ENCODE peak calls at places on chromosomes 12 and 14, in four cellular contexts. B is GM12878, L is astrocyte, M is HCT116. D is an unnamed sample. For H3K79me2, the result is how much of the 10 kb centered on the place peaks cover.

GRCh38 chr14:50741571-50741970 is 73.5 kb upstream of the SAV1 start:
- DNase-seq in B (no peak), L (peak), M (peak), D (peak)

GRCh38 chr12:117148642-117149041 is 41.6 kb downstream of the FBXO21 start:
- DNase-seq in L (peak), B (no peak), M (no peak), D (no peak)

GRCh38 chr12:80226576-80226975 is 127.2 kb downstream of the OTOGL start:
- DNase-seq in M (no peak), L (peak), B (no peak), D (no peak)

GRCh38 chr14:51094282-51094821 is 553 bp downstream of the TRIM9 start:
- DNase-seq in L (no peak), B (no peak), M (no peak), D (no peak)

GRCh38 chr12:88393017-88393767 is 187.1 kb downstream of the KITLG start:
- DNase-seq in M (peak), B (no peak), L (peak), D (no peak)

GRCh38 chr14:38404616-38405015 is 148.7 kb upstream of the CLEC14A start:
- DNase-seq in B (no peak), L (peak), M (no peak), D (no peak)

GRCh38 chr14:68976160-68977067 is 2.7 kb downstream of the ACTN1 start:
- DNase-seq in L (no peak), M (no peak), B (no peak), D (no peak)

GRCh38 chr12:122227341-122227740 is 1.5 kb upstream of the DIABLO start:
- DNase-seq in L (no peak), M (no peak), B (no peak), D (no peak)

GRCh38 chr12:6647083-6647604 is at the start of gene ACRBP:
- DNase-seq in B (no peak), L (peak), M (no peak), D (no peak)

GRCh38 chr12:52828156-52829090 is 5.7 kb downstream of the KRT79 start:
- DNase-seq in L (no peak), M (no peak), B (no peak), D (no peak)

GRCh38 chr14:56952766-56953473 is 142.6 kb upstream of the OTX2 start:
- DNase-seq in L (no peak), B (no peak), M (no peak), D (no peak)

GRCh38 chr12:96472384-96472783 is 17.0 kb upstream of the CFAP54 start:
- DNase-seq in M (no peak), L (no peak), B (no peak), D (no peak)

GRCh38 chr14:52220924-52221802 is 46.3 kb upstream of the PTGDR start:
- DNase-seq in L (no peak), B (no peak), M (no peak), D (no peak)

GRCh38 chr12:56951582-56952339 is 5.6 kb downstream of the RDH16 start:
- DNase-seq in L (no peak), B (no peak), M (no peak), D (no peak)

GRCh38 chr14:102545461-102546265 is 36.1 kb upstream of the ANKRD9 start:
- DNase-seq in L (no peak), M (no peak), B (no peak), D (peak)

GRCh38 chr14:73795974-73796373 is 55.7 kb upstream of the PTGR2 start:
- DNase-seq in B (no peak), L (peak), M (peak), D (peak)

GRCh38 chr12:47133981-47134380 is 54.2 kb upstream of the AMIGO2 start:
- DNase-seq in M (no peak), L (no peak), B (no peak), D (no peak)

GRCh38 chr12:49811961-49812401 is 16.2 kb downstream of the NCKAP5L start:
- DNase-seq in L (no peak), M (no peak), B (peak), D (no peak)

GRCh38 chr14:71163842-71164500 is 256.7 kb downstream of the PCNX1 start:
- DNase-seq in M (no peak), B (no peak), L (no peak), D (no peak)

GRCh38 chr12:107079172-107080011 is 14.0 kb downstream of the CRY1 start:
- DNase-seq in M (no peak), L (peak), B (no peak), D (no peak)

GRCh38 chr12:46219892-46220655 is 48.8 kb downstream of the SLC38A1 start:
- DNase-seq in L (peak), M (peak), B (no peak), D (peak)

GRCh38 chr12:125079943-125080645 is 14.9 kb downstream of the AACS start:
- DNase-seq in L (no peak), M (no peak), B (no peak), D (peak)

GRCh38 chr12:8076357-8076756 is 5.7 kb upstream of the NECAP1 start:
- DNase-seq in L (no peak), M (no peak), B (no peak), D (no peak)

GRCh38 chr12:47988073-47989022 is 15.9 kb downstream of the COL2A1 start:
- DNase-seq in L (peak), M (no peak), B (no peak), D (no peak)

GRCh38 chr14:59321184-59321952 is 132.9 kb downstream of the DAAM1 start:
- DNase-seq in M (no peak), B (no peak), L (peak), D (peak)

GRCh38 chr12:125773033-125773432 is 707.8 kb downstream of the AACS start:
- DNase-seq in L (no peak), M (peak), B (no peak), D (no peak)

GRCh38 chr12:57211791-57212700 is 4.5 kb upstream of the NXPH4 start:
- DNase-seq in M (no peak), B (no peak), L (no peak), D (no peak)

GRCh38 chr12:65526311-65526710 is 247.8 kb downstream of the MSRB3 start:
- DNase-seq in B (no peak), L (peak), M (no peak), D (no peak)

GRCh38 chr12:47721431-47721973 is 3.8 kb downstream of the ENDOU start:
- DNase-seq in M (no peak), B (no peak), L (no peak), D (no peak)

GRCh38 chr14:71169861-71170260 is 262.6 kb downstream of the PCNX1 start:
- DNase-seq in L (no peak), B (no peak), M (no peak), D (no peak)

DNA sequence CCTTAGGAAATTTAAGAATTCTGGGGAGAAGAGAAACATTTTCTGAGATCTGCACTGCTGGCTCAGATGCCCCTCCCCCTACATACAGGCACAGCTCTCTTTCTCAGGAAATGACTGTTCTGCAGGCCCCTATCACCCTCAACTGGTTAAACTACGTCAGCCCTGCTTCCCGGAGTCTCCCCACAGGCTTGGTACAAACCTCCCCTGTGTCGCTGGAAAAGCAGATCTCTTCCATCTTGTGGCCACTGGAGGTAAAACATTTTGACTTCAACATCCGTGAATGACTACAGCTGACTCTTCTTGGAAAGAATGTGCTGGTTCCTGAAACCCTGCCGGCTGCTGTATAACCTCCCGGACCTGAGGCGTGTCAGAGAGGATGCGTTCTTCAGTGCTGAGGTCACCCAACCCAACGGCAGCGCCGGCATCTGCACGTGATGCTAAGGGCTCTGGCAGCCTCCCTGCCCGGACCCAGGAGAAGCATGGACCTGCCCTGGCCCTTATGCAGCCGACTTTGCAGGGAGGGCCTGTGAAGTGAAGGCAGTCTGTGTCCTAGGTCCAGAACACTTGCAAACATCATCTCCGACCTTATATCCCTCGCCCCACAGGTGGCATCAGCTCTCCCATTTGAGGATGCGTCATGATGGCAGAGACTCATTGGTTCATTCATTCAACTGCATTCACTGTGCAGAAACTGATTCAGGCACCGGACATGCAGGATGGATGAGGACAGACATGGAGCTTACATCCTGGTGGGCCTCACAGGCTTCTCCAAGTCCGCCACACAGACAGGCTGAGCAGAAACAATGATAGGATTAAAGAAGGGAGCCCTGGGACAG is 129.2 kb downstream of the GCH1 start:
- DNase-seq in L (peak), M (peak), B (peak), D (peak)
- TF ChIP-seq CTCF in L (peak), M (peak), B (peak), D (peak)

DNA sequence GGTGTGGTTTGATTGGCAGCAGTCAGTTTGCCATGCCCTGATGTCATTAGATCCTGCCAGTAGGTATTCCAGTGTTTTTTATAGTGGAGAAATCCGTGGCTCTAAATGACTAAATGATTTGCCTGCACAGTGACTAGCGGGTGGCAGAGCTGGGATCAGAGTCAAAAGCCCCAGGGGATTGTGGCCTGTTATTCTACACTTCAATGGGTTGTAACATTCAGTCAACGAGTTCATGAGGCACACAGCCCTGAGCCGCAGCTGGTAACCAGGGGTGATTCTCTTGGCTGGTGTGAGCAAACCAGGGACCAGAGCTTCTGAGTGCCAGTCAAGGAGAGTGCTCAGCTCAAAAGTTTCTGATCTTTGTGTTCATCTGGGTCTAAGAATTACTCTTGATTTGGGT is 1.8 kb downstream of the MYH6 start:
- DNase-seq in L (no peak), M (no peak), B (no peak), D (no peak)
- H3K4me2 ChIP-seq in L (no peak), M (no peak), B (no peak), D (no peak)

GRCh38 chr12:110403146-110403974 is at the start of gene ANAPC7:
- DNase-seq in B (peak), M (peak), L (peak), D (peak)
- H3K79me2 ChIP-seq in B (under half), M (half or more), L (half or more), D (half or more)

GRCh38 chr14:88503754-88504406 is 50.9 kb downstream of the PTPN21 start:
- DNase-seq in M (no peak), B (no peak), L (no peak), D (no peak)
- TF ChIP-seq CTCF in M (no peak), B (no peak), L (no peak), D (no peak)

DNA sequence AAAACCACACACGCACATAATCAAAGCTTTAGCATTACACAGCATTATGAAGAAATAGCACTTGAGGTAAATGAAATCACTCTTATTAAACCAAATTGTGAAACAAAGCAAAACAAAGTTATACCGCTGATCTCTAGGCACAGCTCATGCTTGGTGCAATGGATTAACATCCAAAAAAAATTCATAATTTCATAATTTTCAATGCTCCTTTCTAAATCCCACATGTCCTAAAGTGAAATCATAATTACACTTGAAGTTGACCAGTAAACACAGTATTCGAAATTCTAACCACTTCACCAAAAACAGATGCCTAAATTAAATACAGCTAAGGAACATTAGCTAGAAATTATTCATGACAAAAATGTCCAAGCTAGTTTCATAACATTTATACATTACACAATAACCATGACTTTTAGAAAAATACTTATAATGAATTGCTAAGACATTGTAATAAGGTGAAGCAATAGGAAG is 1.5 kb downstream of the MLH3 start:
- DNase-seq in M (no peak), L (no peak), B (no peak), D (peak)
- H3K4me2 ChIP-seq in M (no peak), L (no peak), B (no peak), D (peak)

DNA sequence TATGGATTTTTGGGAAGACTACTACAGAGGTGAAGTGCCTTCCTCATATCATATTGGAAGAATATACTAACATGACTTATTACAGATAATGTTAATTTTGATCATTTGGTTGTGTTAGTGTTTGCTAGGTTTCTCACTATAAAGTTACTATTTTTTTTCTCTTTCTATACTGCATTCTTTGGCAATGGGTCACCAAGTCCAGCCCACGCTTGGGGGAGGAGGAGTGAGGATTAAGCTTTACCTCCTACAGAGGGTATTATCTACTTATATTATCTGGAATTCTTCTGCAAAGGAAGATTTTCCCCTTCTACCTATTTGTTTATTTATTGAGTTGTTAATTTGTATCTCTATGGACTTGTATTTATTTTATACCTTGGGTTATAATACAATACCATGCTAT is 31.5 kb downstream of the SCN8A start:
- DNase-seq in M (no peak), B (no peak), L (peak), D (no peak)
- H3K79me2 ChIP-seq in M (under half), B (under half), L (under half), D (under half)

GRCh38 chr12:132216354-132216987 is 72.2 kb downstream of the NOC4L start:
- DNase-seq in B (no peak), L (no peak), M (no peak), D (no peak)
- TF ChIP-seq CTCF in B (no peak), L (no peak), M (no peak), D (no peak)

DNA sequence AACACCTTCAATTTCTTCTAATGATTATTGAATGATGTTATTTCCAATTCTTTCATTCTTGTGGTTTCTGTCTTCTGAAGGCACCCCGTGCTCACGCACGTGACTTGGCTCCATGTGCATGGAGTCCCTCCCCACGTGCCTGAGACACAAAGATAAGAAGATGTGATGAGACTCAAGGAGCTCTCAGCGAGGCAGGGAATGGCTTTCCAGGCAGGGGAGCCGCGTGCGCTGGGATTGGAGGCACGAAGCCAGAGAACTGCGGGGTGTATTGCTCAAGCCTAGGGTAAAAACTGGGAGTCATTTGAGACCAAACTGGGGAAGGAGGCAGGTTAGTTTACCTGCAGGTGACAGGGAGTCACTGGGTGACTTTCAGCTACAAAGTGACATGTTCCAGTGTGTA is 311.8 kb upstream of the FKBP4 start:
- DNase-seq in M (no peak), L (no peak), B (no peak), D (no peak)
- H3K4me2 ChIP-seq in M (no peak), L (no peak), B (no peak), D (no peak)

DNA sequence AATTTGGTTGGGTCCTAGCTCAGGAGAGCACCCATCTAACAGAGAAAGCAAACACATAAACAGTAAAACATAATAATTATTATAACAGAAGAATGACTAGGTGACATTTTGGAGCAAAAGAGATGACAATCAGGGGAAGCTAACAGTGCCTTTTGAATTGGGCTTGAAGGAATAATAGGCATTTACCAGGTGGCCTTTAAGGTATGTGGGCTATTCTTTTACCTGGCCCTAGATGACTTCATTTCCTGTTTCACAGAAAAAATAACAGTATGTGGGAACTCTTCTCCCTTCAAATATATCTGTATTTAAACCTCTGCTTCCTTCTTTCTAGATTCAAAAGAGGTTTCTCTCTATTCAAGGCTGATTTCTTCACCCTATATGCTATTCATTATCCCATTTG is 3.8 kb downstream of the IRAK4 start:
- DNase-seq in M (no peak), B (no peak), L (no peak), D (no peak)
- H3K79me2 ChIP-seq in M (under half), B (under half), L (under half), D (under half)

GRCh38 chr12:89461649-89462612 is 62.7 kb downstream of the GALNT4 start:
- DNase-seq in L (peak), B (no peak), M (peak), D (no peak)
- TF ChIP-seq CTCF in L (peak), B (peak), M (peak), D (peak)

D was measured in PC-9.